ENCODE peak calls at places on chromosome 12, in seven cellular contexts. I, Q, R, D, S, G and M are unnamed samples.

GRCh38 chr12:105014603-105015002 is 28.5 kb downstream of the NOPCHAP1 start:
- DNase-seq in I (no peak), Q (no peak), R (no peak), D (no peak), S (no peak), G (no peak), M (no peak)

GRCh38 chr12:51345681-51346080 is 798 bp downstream of the CELA1 start:
- DNase-seq in I (no peak), Q (no peak), R (no peak), D (no peak), S (no peak), G (no peak), M (no peak)

GRCh38 chr12:113231275-113232231 is 10.3 kb downstream of the TPCN1 start:
- DNase-seq in I (no peak), Q (no peak), R (no peak), D (peak), S (no peak), G (no peak), M (no peak)

GRCh38 chr12:125220404-125221273 is 155.4 kb downstream of the AACS start:
- DNase-seq in I (no peak), Q (peak), R (no peak), D (no peak), S (no peak), G (no peak), M (no peak)

GRCh38 chr12:111596985-111597730 is 2.0 kb downstream of the ATXN2 start:
- DNase-seq in I (peak), Q (peak), R (peak), D (peak), S (peak), G (peak), M (peak)

GRCh38 chr12:88325076-88325827 is 183.1 kb downstream of the TMTC3 start:
- DNase-seq in I (no peak), Q (no peak), R (peak), D (peak), S (peak), G (no peak), M (peak)

GRCh38 chr12:118374126-118374725 is 1.5 kb upstream of the TAOK3 start:
- DNase-seq in I (no peak), Q (no peak), R (no peak), D (no peak), S (no peak), G (no peak), M (no peak)

GRCh38 chr12:58819345-58819744 is 101.0 kb downstream of the LRIG3 start:
- DNase-seq in I (no peak), Q (no peak), R (no peak), D (no peak), S (no peak), G (no peak), M (no peak)

GRCh38 chr12:11757531-11757930 is 108.1 kb downstream of the ETV6 start:
- DNase-seq in I (no peak), Q (no peak), R (no peak), D (no peak), S (no peak), G (no peak), M (no peak)

GRCh38 chr12:1540690-1541089 is 53.7 kb downstream of the FBXL14 start:
- DNase-seq in I (no peak), Q (no peak), R (no peak), D (no peak), S (peak), G (no peak), M (peak)